ENCODE peak calls at places on chromosomes 2 and 18, in seven cellular contexts. J, B, G, R, E, D and Y are unnamed samples. For H3K4me1, the result is how much of the 10 kb centered on the place peaks cover.

GRCh38 chr2:8119782-8120551 is 561.9 kb upstream of the ID2 start:
- DNase-seq in J (peak), B (no peak), G (no peak), R (no peak), E (no peak), D (no peak), Y (no peak)

GRCh38 chr2:128867936-128868636 is 549.4 kb upstream of the HS6ST1 start:
- DNase-seq in J (no peak), B (no peak), G (peak), R (no peak), E (no peak), D (peak), Y (no peak)

GRCh38 chr18:23998811-23999210 is 15.7 kb upstream of the TTC39C start:
- DNase-seq in J (peak), B (no peak), G (no peak), R (no peak), E (no peak), D (no peak), Y (no peak)

GRCh38 chr18:53629356-53629755 is 595.1 kb downstream of the MBD2 start:
- DNase-seq in J (peak), B (no peak), G (no peak), R (no peak), E (no peak), D (no peak), Y (no peak)

GRCh38 chr18:73614812-73615211 is 532.8 kb downstream of the FBXO15 start:
- DNase-seq in J (peak), B (no peak), G (no peak), R (no peak), E (no peak), D (no peak), Y (no peak)

GRCh38 chr2:127570282-127571250 is 35.1 kb downstream of the MYO7B start:
- DNase-seq in J (no peak), B (no peak), G (no peak), R (no peak), E (peak), D (no peak), Y (no peak)

GRCh38 chr2:47429795-47430194 is 26.8 kb downstream of the MSH2 start:
- DNase-seq in J (peak), B (no peak), G (no peak), R (no peak), E (no peak), D (no peak), Y (no peak)

GRCh38 chr2:188976545-188977268 is 2.5 kb downstream of the COL3A1 start:
- DNase-seq in J (peak), B (no peak), G (no peak), R (no peak), E (no peak), D (no peak), Y (no peak)

GRCh38 chr2:235333076-235333475 is 160.8 kb upstream of the AGAP1 start:
- DNase-seq in J (no peak), B (no peak), G (no peak), R (no peak), E (no peak), D (no peak), Y (no peak)

GRCh38 chr2:235325126-235325525 is 168.7 kb upstream of the AGAP1 start:
- DNase-seq in J (no peak), B (no peak), G (no peak), R (no peak), E (no peak), D (no peak), Y (no peak)

GRCh38 chr2:235332240-235332890 is 161.5 kb upstream of the AGAP1 start:
- DNase-seq in J (no peak), B (no peak), G (no peak), R (no peak), E (no peak), D (no peak), Y (no peak)

GRCh38 chr2:235330775-235331438 is 162.9 kb upstream of the AGAP1 start:
- DNase-seq in J (peak), B (no peak), G (no peak), R (no peak), E (no peak), D (no peak), Y (no peak)

GRCh38 chr2:235328991-235329390 is 164.9 kb upstream of the AGAP1 start:
- DNase-seq in J (no peak), B (no peak), G (no peak), R (no peak), E (no peak), D (no peak), Y (no peak)
- H3K4me1 ChIP-seq in J (under half), B (under half), G (under half), R (under half), E (under half), D (under half), Y (under half)

GRCh38 chr18:58896734-58897508 is 32.2 kb downstream of the ZNF532 start:
- DNase-seq in J (no peak), B (peak), G (no peak), R (no peak), E (no peak), D (no peak), Y (no peak)
- H3K4me3 ChIP-seq in J (no peak), B (no peak), G (no peak), R (no peak), E (no peak), D (no peak), Y (no peak)

GRCh38 chr2:6168485-6168884 is 476.3 kb downstream of the SOX11 start:
- DNase-seq in J (no peak), B (no peak), G (no peak), R (no peak), E (no peak), D (no peak), Y (no peak)

GRCh38 chr2:6163932-6164331 is 471.7 kb downstream of the SOX11 start:
- DNase-seq in J (no peak), B (no peak), G (no peak), R (no peak), E (no peak), D (no peak), Y (no peak)

GRCh38 chr2:6167592-6168138 is 475.5 kb downstream of the SOX11 start:
- DNase-seq in J (no peak), B (no peak), G (peak), R (peak), E (no peak), D (peak), Y (no peak)
- H3K27ac ChIP-seq in J (no peak), B (no peak), G (no peak), R (no peak), E (no peak), D (no peak), Y (no peak)

DNA sequence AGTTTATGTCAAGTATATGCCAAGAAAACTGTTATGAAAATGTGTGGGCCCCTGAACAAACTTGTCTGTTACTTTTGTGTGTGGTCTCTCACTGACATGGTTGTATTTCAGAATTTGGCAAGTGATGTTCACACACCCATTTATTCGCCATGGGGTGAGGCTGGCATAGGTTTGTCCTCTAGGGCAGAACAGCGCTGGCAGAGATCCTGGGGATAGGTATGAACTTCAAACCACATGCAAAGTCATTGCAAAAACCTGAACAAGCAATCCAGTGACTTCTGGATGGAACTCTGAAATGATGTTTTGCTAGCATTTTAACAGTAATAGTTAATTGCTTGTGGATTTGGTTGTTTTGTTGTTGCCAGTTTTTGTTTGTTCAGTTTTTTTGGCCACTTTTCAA is 78.4 kb downstream of the MDH1 start:
- DNase-seq in J (peak), B (no peak), G (no peak), R (no peak), E (no peak), D (no peak), Y (no peak)
- H3K4me1 ChIP-seq in J (under half), B (under half), G (under half), R (under half), E (under half), D (under half), Y (under half)

GRCh38 chr2:74817333-74817732 is 16.6 kb upstream of the HK2 start:
- DNase-seq in J (no peak), B (no peak), G (no peak), R (no peak), E (no peak), D (no peak), Y (no peak)

GRCh38 chr2:74815955-74816354 is 18.0 kb upstream of the HK2 start:
- DNase-seq in J (no peak), B (no peak), G (no peak), R (no peak), E (no peak), D (no peak), Y (no peak)

GRCh38 chr2:74819702-74820101 is 14.2 kb upstream of the HK2 start:
- DNase-seq in J (no peak), B (no peak), G (no peak), R (no peak), E (no peak), D (no peak), Y (no peak)

GRCh38 chr2:74814102-74814501 is 19.8 kb upstream of the HK2 start:
- DNase-seq in J (no peak), B (no peak), G (no peak), R (no peak), E (no peak), D (no peak), Y (no peak)

GRCh38 chr2:74816540-74817331 is 17.2 kb upstream of the HK2 start:
- DNase-seq in J (no peak), B (no peak), G (no peak), R (no peak), E (no peak), D (no peak), Y (no peak)
- H3K4me3 ChIP-seq in J (no peak), B (no peak), G (no peak), R (no peak), E (no peak), D (no peak), Y (no peak)

DNA sequence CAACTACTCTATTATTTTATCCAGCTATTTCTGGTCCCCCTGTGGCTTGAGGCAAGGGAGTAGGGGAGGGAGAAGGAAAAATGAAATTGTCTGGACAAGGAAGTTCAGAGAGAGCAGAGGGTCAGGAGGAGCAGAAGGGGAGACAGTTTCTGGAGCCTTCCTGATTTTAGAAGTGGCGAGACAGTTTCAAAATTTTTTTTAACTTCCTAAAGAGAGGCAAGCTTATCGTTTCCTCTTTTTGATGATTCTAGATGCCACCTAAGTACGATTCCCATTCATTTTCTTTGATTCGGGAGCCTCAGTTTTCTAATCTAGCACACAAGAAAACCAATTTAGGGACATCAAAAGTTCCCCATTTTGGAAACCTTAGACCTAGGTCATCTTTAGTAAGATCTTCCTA is 96.9 kb upstream of the B3GNT2 start:
- DNase-seq in J (no peak), B (no peak), G (no peak), R (no peak), E (no peak), D (no peak), Y (no peak)
- H3K27ac ChIP-seq in J (no peak), B (no peak), G (no peak), R (no peak), E (no peak), D (no peak), Y (no peak)

DNA sequence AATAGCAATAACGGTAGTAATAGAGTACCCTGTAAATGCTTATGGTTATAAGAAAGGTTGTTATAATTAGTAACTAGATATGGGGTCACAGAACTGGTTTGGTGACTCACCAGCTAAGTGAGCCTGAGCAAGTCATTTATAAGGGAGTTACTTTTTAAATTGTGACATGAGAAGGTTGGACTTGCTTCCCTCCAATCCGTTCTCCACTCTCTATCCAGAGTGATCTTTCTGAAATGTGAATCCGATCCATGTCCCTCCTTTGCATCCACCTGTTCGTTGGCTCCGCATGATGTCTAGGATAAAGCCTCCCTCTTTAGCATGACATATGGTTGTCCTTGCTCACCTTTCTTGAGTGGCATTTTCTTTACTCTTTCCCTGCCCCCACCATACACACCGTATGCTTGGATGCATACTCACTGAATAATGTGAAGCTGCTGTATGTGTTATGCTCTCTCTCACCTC is 83.1 kb downstream of the CDC42EP3 start:
- DNase-seq in J (peak), B (no peak), G (no peak), R (no peak), E (no peak), D (no peak), Y (no peak)
- H3K4me1 ChIP-seq in J (half or more), B (under half), G (under half), R (under half), E (under half), D (half or more), Y (under half)

GRCh38 chr2:108267117-108267516 is 21.6 kb upstream of the SULT1C2 start:
- DNase-seq in J (peak), B (no peak), G (no peak), R (no peak), E (no peak), D (no peak), Y (no peak)

GRCh38 chr2:108270768-108271506 is 17.8 kb upstream of the SULT1C2 start:
- DNase-seq in J (no peak), B (no peak), G (no peak), R (no peak), E (no peak), D (no peak), Y (no peak)

GRCh38 chr2:108270346-108270745 is 18.3 kb upstream of the SULT1C2 start:
- DNase-seq in J (no peak), B (no peak), G (no peak), R (no peak), E (no peak), D (no peak), Y (no peak)

GRCh38 chr2:108268001-108268400 is 20.7 kb upstream of the SULT1C2 start:
- DNase-seq in J (peak), B (no peak), G (no peak), R (no peak), E (no peak), D (no peak), Y (no peak)

DNA sequence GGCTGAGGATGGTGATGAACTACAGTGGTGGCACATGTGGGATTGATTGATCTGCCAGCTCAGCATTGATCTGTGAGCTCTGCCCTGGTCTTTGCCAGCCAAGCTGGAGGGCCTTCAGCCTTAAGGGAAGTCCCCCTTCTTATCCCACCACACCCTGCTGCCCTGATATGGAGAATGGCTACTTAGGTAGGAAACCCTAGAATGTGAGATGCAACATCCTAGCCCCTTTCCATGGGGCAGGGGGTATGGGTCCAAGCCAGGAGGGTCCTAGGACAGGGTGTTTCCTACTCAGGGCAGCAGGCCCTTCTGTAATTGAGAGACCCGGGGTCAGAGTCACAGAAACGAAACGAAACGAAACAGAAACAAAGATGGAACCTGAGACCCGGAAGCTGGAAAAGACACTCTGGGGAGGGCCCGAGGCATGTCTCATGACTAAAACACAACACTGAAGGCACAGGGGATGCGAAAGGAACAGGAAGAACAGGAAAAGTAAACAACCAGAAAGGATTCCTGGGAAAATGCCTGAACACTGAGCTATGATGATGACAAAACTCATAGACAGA is 16.9 kb upstream of the SULT1C2 start:
- DNase-seq in J (peak), B (no peak), G (no peak), R (no peak), E (peak), D (no peak), Y (no peak)
- H3K4me3 ChIP-seq in J (peak), B (no peak), G (no peak), R (no peak), E (peak), D (no peak), Y (no peak)

DNA sequence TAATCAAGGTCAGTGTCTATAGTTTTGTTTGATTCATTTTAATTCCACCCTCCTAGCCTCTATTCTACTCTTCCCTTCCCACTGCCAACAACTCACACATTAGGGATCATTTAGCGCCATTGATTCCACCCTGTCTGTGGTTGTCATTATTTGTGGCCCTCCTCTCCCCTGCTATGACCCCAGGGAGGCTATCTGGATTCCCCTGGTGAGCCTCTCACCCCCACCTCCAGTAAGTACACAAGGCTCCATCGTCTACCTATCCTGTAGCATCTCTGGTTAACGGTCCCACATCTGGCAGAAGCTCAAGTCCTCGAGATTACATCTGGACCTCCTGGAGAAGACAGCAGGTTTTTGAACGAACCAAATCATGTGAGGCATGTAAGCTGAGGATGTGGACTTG is 27.4 kb downstream of the UPP2 start:
- DNase-seq in J (no peak), B (no peak), G (no peak), R (no peak), E (no peak), D (no peak), Y (no peak)
- H3K27ac ChIP-seq in J (no peak), B (no peak), G (no peak), R (no peak), E (no peak), D (no peak), Y (no peak)

GRCh38 chr2:31515586-31515985 is 65.2 kb downstream of the SRD5A2 start:
- DNase-seq in J (no peak), B (no peak), G (no peak), R (no peak), E (no peak), D (no peak), Y (no peak)

GRCh38 chr2:31513553-31513952 is 67.2 kb downstream of the SRD5A2 start:
- DNase-seq in J (no peak), B (no peak), G (no peak), R (no peak), E (no peak), D (no peak), Y (no peak)

GRCh38 chr2:31522742-31523141 is 58.0 kb downstream of the SRD5A2 start:
- DNase-seq in J (no peak), B (no peak), G (no peak), R (no peak), E (no peak), D (no peak), Y (no peak)

GRCh38 chr2:31517442-31518203 is 63.1 kb downstream of the SRD5A2 start:
- DNase-seq in J (no peak), B (no peak), G (no peak), R (no peak), E (no peak), D (no peak), Y (no peak)
- H3K4me1 ChIP-seq in J (under half), B (under half), G (under half), R (under half), E (under half), D (under half), Y (under half)